ENCODE peak calls at places on chromosomes 13 and 19, in four cellular contexts. R is psoas muscle, Z is mesenchymal stem cell, D is transverse colon. S is an unnamed sample.

GRCh38 chr13:67736646-67737420 is 506.7 kb upstream of the PCDH9 start:
- DNase-seq in R (no peak), Z (peak; percentile 77), D (no peak), S (peak; percentile 81)

GRCh38 chr19:8302357-8302691 is 5.8 kb downstream of the CD320 start:
- DNase-seq in R (peak; percentile 71), Z (no peak), D (no peak), S (no peak)

GRCh38 chr13:98927954-98928927 is 49.6 kb downstream of the DOCK9 start:
- DNase-seq in R (no peak), Z (no peak), D (no peak), S (peak; percentile 30)

GRCh38 chr13:25840261-25840660 is 211.6 kb downstream of the SHISA2 start:
- DNase-seq in R (no peak), Z (no peak), D (no peak), S (no peak)

GRCh38 chr13:21735621-21736401 is 64.9 kb downstream of the FGF9 start:
- DNase-seq in R (no peak), Z (no peak), D (no peak), S (no peak)

GRCh38 chr19:13850910-13851753 is 25.8 kb upstream of the NANOS3 start:
- DNase-seq in R (peak; percentile 95), Z (peak; percentile 96), D (peak; percentile 86), S (peak; percentile 92)

GRCh38 chr19:6750062-6750461 is 10.6 kb downstream of the TRIP10 start:
- DNase-seq in R (peak; percentile 84), Z (no peak), D (no peak), S (no peak)

GRCh38 chr19:42386974-42387707 is 3.0 kb downstream of the CNFN start:
- DNase-seq in R (peak; percentile 70), Z (peak; percentile 70), D (peak; percentile 86), S (peak; percentile 26)

GRCh38 chr19:33022472-33023116 is 42.1 kb downstream of the RHPN2 start:
- DNase-seq in R (no peak), Z (no peak), D (no peak), S (no peak)

GRCh38 chr19:572891-573825 is 762 bp downstream of the BSG start:
- DNase-seq in R (peak; percentile 80), Z (peak; percentile 70), D (peak; percentile 64), S (peak; percentile 45)

GRCh38 chr13:99505814-99506269 is 4.6 kb downstream of the TM9SF2 start:
- DNase-seq in R (no peak), Z (peak; percentile 64), D (no peak), S (no peak)

GRCh38 chr19:10431254-10431942 is 11.1 kb downstream of the PDE4A start:
- DNase-seq in R (peak; percentile 59), Z (no peak), D (peak; percentile 61), S (no peak)

GRCh38 chr13:30153871-30154426 is 153.4 kb downstream of the KATNAL1 start:
- DNase-seq in R (no peak), Z (no peak), D (no peak), S (no peak)

GRCh38 chr13:19601749-19602725 is 31.4 kb upstream of the MPHOSPH8 start:
- DNase-seq in R (no peak), Z (peak; percentile 37), D (peak; percentile 34), S (no peak)

GRCh38 chr13:38514575-38514974 is 164.9 kb downstream of the UFM1 start:
- DNase-seq in R (no peak), Z (no peak), D (no peak), S (no peak)

GRCh38 chr13:41222259-41222852 is 28.0 kb upstream of the KBTBD7 start:
- DNase-seq in R (no peak), Z (peak; percentile 63), D (peak; percentile 44), S (peak; percentile 67)

GRCh38 chr13:94169783-94170513 is 309.5 kb downstream of the DCT start:
- DNase-seq in R (peak; percentile 52), Z (no peak), D (no peak), S (no peak)

GRCh38 chr13:41563501-41564001 is 106.2 kb downstream of the RGCC start:
- DNase-seq in R (no peak), Z (peak; percentile 78), D (no peak), S (peak; percentile 64)

GRCh38 chr19:3983542-3983914 is 1.7 kb downstream of the EEF2 start:
- DNase-seq in R (no peak), Z (no peak), D (no peak), S (no peak)

GRCh38 chr19:15292847-15293582 is 39.3 kb downstream of the BRD4 start:
- DNase-seq in R (no peak), Z (no peak), D (no peak), S (no peak)

GRCh38 chr13:27775943-27776342 is 16.3 kb upstream of the GSX1 start:
- DNase-seq in R (no peak), Z (no peak), D (no peak), S (no peak)

GRCh38 chr13:21164631-21165030 is 11.7 kb downstream of the SKA3 start:
- DNase-seq in R (no peak), Z (no peak), D (no peak), S (no peak)

GRCh38 chr13:28423010-28423409 is 71.9 kb downstream of the FLT1 start:
- DNase-seq in R (no peak), Z (no peak), D (peak; percentile 21), S (no peak)

GRCh38 chr19:13024958-13025653 is 29.8 kb downstream of the NFIX start:
- DNase-seq in R (peak; percentile 70), Z (no peak), D (peak; percentile 50), S (no peak)

GRCh38 chr19:41595258-41595889 is 19.4 kb downstream of the CEACAM21 start:
- DNase-seq in R (peak; percentile 61), Z (peak; percentile 81), D (peak; percentile 61), S (peak; percentile 57)

GRCh38 chr19:27736225-27736624 is 1476.7 kb downstream of the UQCRFS1 start:
- DNase-seq in R (no peak), Z (no peak), D (no peak), S (no peak)

GRCh38 chr13:22082437-22083100 is 411.7 kb downstream of the FGF9 start:
- DNase-seq in R (no peak), Z (no peak), D (no peak), S (no peak)

GRCh38 chr13:69556540-69557196 is 551.0 kb upstream of the ATXN8OS start:
- DNase-seq in R (no peak), Z (no peak), D (no peak), S (no peak)

GRCh38 chr13:36870050-36870692 is 49.9 kb downstream of the SMAD9 start:
- DNase-seq in R (no peak), Z (no peak), D (no peak), S (no peak)
- H3K36me3 ChIP-seq in R (no peaks in the 10 kb centered on the region), Z (no peaks in the 10 kb centered on the region), D (no peaks in the 10 kb centered on the region), S (no peaks in the 10 kb centered on the region)

GRCh38 chr19:50513746-50514345 is at the start of gene ASPDH:
- DNase-seq in R (no peak), Z (no peak), D (no peak), S (no peak)

GRCh38 chr19:50510700-50511068 is 307 bp downstream of the JOSD2 start:
- DNase-seq in R (no peak), Z (no peak), D (no peak), S (no peak)

GRCh38 chr19:50512999-50513745 is 541 bp downstream of the ASPDH start:
- DNase-seq in R (no peak), Z (no peak), D (no peak), S (no peak)

GRCh38 chr19:50511069-50511822 is at the start of gene JOSD2:
- DNase-seq in R (peak; percentile 99), Z (peak; percentile 99), D (peak; percentile 98), S (peak; percentile 99)

GRCh38 chr19:50512112-50512998 is 1.4 kb downstream of the ASPDH start:
- DNase-seq in R (no peak), Z (no peak), D (no peak), S (no peak)
- H3K4me3 ChIP-seq in R (peak overlapping the region; percentile 88), Z (no peak overlapping the region), D (no peak overlapping the region), S (peak overlapping the region; percentile 89)

DNA sequence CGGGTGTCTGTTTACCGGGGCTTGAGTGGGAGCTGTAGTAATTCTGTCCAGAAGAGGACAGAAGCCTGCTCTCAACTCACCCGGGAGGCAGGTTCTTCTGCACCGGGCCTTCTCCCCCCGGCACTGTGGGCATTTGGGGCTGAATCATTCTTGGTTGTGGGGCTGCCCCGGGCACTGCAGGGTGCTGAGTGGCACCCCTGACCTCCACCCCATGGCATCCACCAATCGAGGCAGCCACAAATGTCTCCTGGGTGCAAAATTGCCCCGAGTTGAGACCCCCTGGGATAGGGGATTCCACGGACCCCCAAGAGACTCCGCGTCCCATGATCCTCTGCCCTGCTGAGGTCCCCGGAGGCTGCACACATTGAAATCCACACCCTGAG is 68.8 kb downstream of the GNG7 start:
- DNase-seq in R (no peak), Z (no peak), D (no peak), S (no peak)
- H3K27ac ChIP-seq in R (no peak overlapping the region), Z (no peak overlapping the region), D (no peak overlapping the region), S (no peak overlapping the region)

GRCh38 chr19:5603626-5604025 is 18.9 kb downstream of the SAFB2 start:
- DNase-seq in R (peak; percentile 22), Z (no peak), D (no peak), S (no peak)
- H3K36me3 ChIP-seq in R (peaks cover 29% of the 10 kb centered on the region), Z (peaks cover 67% of the 10 kb centered on the region), D (peaks cover 83% of the 10 kb centered on the region), S (peaks cover 86% of the 10 kb centered on the region)

S was measured in brain microvascular endothelial cell.